ENCODE peak calls at places on chromosome 14, in five cellular contexts. One of them, this sample, is unnamed.

GRCh38 chr14:92465353-92466067 is 48.1 kb upstream of the RIN3 start:
- DNase-seq in OCI-LY7: no peak
- DNase-seq in neural progenitor cell: no peak
- DNase-seq in HCT116: no peak
- DNase-seq in hepatocyte: no peak
- DNase-seq in this sample: no peak

GRCh38 chr14:91229743-91230200 is 14.7 kb downstream of the GPR68 start:
- DNase-seq in OCI-LY7: peak; percentile 86
- DNase-seq in neural progenitor cell: no peak
- DNase-seq in HCT116: no peak
- DNase-seq in hepatocyte: no peak
- DNase-seq in this sample: peak; percentile 78

GRCh38 chr14:39219075-39219499 is 14.6 kb upstream of the MIA2 start:
- DNase-seq in OCI-LY7: peak; percentile 3
- DNase-seq in neural progenitor cell: no peak
- DNase-seq in HCT116: peak; percentile 32
- DNase-seq in hepatocyte: no peak
- DNase-seq in this sample: peak; percentile 12

GRCh38 chr14:24443053-24443683 is 592 bp upstream of the SDR39U1 start:
- DNase-seq in OCI-LY7: no peak
- DNase-seq in neural progenitor cell: no peak
- DNase-seq in HCT116: no peak
- DNase-seq in hepatocyte: no peak
- DNase-seq in this sample: no peak

GRCh38 chr14:30045720-30046119 is 118.1 kb upstream of the PRKD1 start:
- DNase-seq in OCI-LY7: no peak
- DNase-seq in neural progenitor cell: no peak
- DNase-seq in HCT116: no peak
- DNase-seq in hepatocyte: no peak
- DNase-seq in this sample: no peak

GRCh38 chr14:61927521-61927920 is 165.3 kb downstream of the SNAPC1 start:
- DNase-seq in OCI-LY7: no peak
- DNase-seq in neural progenitor cell: peak; percentile 6
- DNase-seq in HCT116: no peak
- DNase-seq in hepatocyte: peak; percentile 40
- DNase-seq in this sample: no peak

GRCh38 chr14:59251811-59252771 is 63.6 kb downstream of the DAAM1 start:
- DNase-seq in OCI-LY7: no peak
- DNase-seq in neural progenitor cell: peak; percentile 39
- DNase-seq in HCT116: no peak
- DNase-seq in hepatocyte: no peak
- DNase-seq in this sample: no peak

GRCh38 chr14:87108726-87109125 is 884.3 kb downstream of the GALC start:
- DNase-seq in OCI-LY7: no peak
- DNase-seq in neural progenitor cell: no peak
- DNase-seq in HCT116: no peak
- DNase-seq in hepatocyte: no peak
- DNase-seq in this sample: no peak

GRCh38 chr14:88271205-88271604 is 51.9 kb downstream of the KCNK10 start:
- DNase-seq in OCI-LY7: no peak
- DNase-seq in neural progenitor cell: no peak
- DNase-seq in HCT116: no peak
- DNase-seq in hepatocyte: no peak
- DNase-seq in this sample: no peak

GRCh38 chr14:100662850-100663527 is 63.7 kb upstream of the DLK1 start:
- DNase-seq in OCI-LY7: peak; percentile 65
- DNase-seq in neural progenitor cell: peak; percentile 81
- DNase-seq in HCT116: peak; percentile 87
- DNase-seq in hepatocyte: peak; percentile 79
- DNase-seq in this sample: peak; percentile 50

GRCh38 chr14:69443296-69443805 is 41.2 kb upstream of the PLEKHD1 start:
- DNase-seq in OCI-LY7: no peak
- DNase-seq in neural progenitor cell: no peak
- DNase-seq in HCT116: no peak
- DNase-seq in hepatocyte: no peak
- DNase-seq in this sample: no peak

GRCh38 chr14:67579040-67579439 is 21.0 kb downstream of the PIGH start:
- DNase-seq in OCI-LY7: no peak
- DNase-seq in neural progenitor cell: no peak
- DNase-seq in HCT116: no peak
- DNase-seq in hepatocyte: no peak
- DNase-seq in this sample: no peak

GRCh38 chr14:38238332-38238731 is 17.6 kb downstream of the CLEC14A start:
- DNase-seq in OCI-LY7: no peak
- DNase-seq in neural progenitor cell: no peak
- DNase-seq in HCT116: no peak
- DNase-seq in hepatocyte: no peak
- DNase-seq in this sample: no peak

GRCh38 chr14:72792051-72792788 is 101.7 kb downstream of the DPF3 start:
- DNase-seq in OCI-LY7: no peak
- DNase-seq in neural progenitor cell: peak; percentile 58
- DNase-seq in HCT116: no peak
- DNase-seq in hepatocyte: no peak
- DNase-seq in this sample: no peak

GRCh38 chr14:29663281-29663801 is 264.3 kb downstream of the PRKD1 start:
- DNase-seq in OCI-LY7: no peak
- DNase-seq in neural progenitor cell: no peak
- DNase-seq in HCT116: no peak
- DNase-seq in hepatocyte: no peak
- DNase-seq in this sample: no peak

GRCh38 chr14:46048127-46048526 is 603.5 kb downstream of the RPL10L start:
- DNase-seq in OCI-LY7: peak; percentile 7
- DNase-seq in neural progenitor cell: peak; percentile 80
- DNase-seq in HCT116: peak; percentile 39
- DNase-seq in hepatocyte: peak; percentile 40
- DNase-seq in this sample: no peak

GRCh38 chr14:84825481-84825880 is 704.5 kb upstream of the FLRT2 start:
- DNase-seq in OCI-LY7: no peak
- DNase-seq in neural progenitor cell: no peak
- DNase-seq in HCT116: no peak
- DNase-seq in hepatocyte: no peak
- DNase-seq in this sample: no peak

GRCh38 chr14:30339311-30339901 is 219.6 kb upstream of the G2E3 start:
- DNase-seq in OCI-LY7: no peak
- DNase-seq in neural progenitor cell: peak; percentile 5
- DNase-seq in HCT116: no peak
- DNase-seq in hepatocyte: no peak
- DNase-seq in this sample: peak; percentile 35

GRCh38 chr14:68137704-68138619 is 318.4 kb downstream of the RAD51B start:
- DNase-seq in OCI-LY7: no peak
- DNase-seq in neural progenitor cell: peak; percentile 90
- DNase-seq in HCT116: peak; percentile 84
- DNase-seq in hepatocyte: peak; percentile 86
- DNase-seq in this sample: no peak

GRCh38 chr14:65850429-65851145 is 438.1 kb downstream of the FUT8 start:
- DNase-seq in OCI-LY7: no peak
- DNase-seq in neural progenitor cell: no peak
- DNase-seq in HCT116: no peak
- DNase-seq in hepatocyte: no peak
- DNase-seq in this sample: peak; percentile 64

GRCh38 chr14:99246536-99247083 is 25.4 kb downstream of the BCL11B start:
- DNase-seq in OCI-LY7: no peak
- DNase-seq in neural progenitor cell: peak; percentile 51
- DNase-seq in HCT116: no peak
- DNase-seq in hepatocyte: no peak
- DNase-seq in this sample: no peak
- TF ChIP-seq EZH2phosphoT487 in OCI-LY7: no peak
- TF ChIP-seq EZH2phosphoT487 in neural progenitor cell: peak; percentile 30
- TF ChIP-seq EZH2phosphoT487 in HCT116: no peak
- TF ChIP-seq EZH2phosphoT487 in hepatocyte: no peak
- TF ChIP-seq EZH2phosphoT487 in this sample: no peak

GRCh38 chr14:95307402-95308041 is 12.2 kb downstream of the CLMN start:
- DNase-seq in OCI-LY7: no peak
- DNase-seq in neural progenitor cell: no peak
- DNase-seq in HCT116: no peak
- DNase-seq in hepatocyte: peak; percentile 53
- DNase-seq in this sample: no peak
- H3K4me1 ChIP-seq in OCI-LY7: peaks cover 46% of the 10 kb centered on the region
- H3K4me1 ChIP-seq in neural progenitor cell: peaks cover 10% of the 10 kb centered on the region
- H3K4me1 ChIP-seq in HCT116: peaks cover 2% of the 10 kb centered on the region
- H3K4me1 ChIP-seq in hepatocyte: peaks cover 14% of the 10 kb centered on the region
- H3K4me1 ChIP-seq in this sample: peaks cover 5% of the 10 kb centered on the region

DNA sequence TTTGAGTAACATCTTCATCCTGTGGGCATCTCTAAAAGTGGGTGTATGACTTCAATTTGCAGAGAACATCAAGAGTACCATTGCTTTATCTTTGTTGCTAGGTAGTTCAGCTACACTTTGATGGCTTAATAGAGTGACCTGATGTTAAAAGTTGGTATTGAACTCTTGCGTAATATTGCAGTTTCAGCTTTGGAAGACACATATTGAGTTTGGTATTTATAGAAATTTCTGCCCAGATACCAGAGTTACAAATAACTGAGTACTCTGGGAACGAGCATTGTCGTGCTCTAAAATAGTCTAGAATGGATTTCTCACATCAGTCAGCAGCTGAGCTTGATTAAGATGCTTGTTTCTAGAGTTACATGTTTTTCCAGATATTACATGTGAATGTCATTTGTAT is 24.8 kb upstream of the AKAP5 start:
- DNase-seq in OCI-LY7: no peak
- DNase-seq in neural progenitor cell: no peak
- DNase-seq in HCT116: no peak
- DNase-seq in hepatocyte: no peak
- DNase-seq in this sample: no peak
- TF ChIP-seq EZH2phosphoT487 in OCI-LY7: no peak
- TF ChIP-seq EZH2phosphoT487 in neural progenitor cell: no peak
- TF ChIP-seq EZH2phosphoT487 in HCT116: no peak
- TF ChIP-seq EZH2phosphoT487 in hepatocyte: no peak
- TF ChIP-seq EZH2phosphoT487 in this sample: no peak

GRCh38 chr14:89409961-89410360 is 7.1 kb downstream of the FOXN3 start:
- DNase-seq in OCI-LY7: no peak
- DNase-seq in neural progenitor cell: no peak
- DNase-seq in HCT116: no peak
- DNase-seq in hepatocyte: no peak
- DNase-seq in this sample: no peak
- H3K4me1 ChIP-seq in OCI-LY7: peaks cover 63% of the 10 kb centered on the region
- H3K4me1 ChIP-seq in neural progenitor cell: peaks cover 7% of the 10 kb centered on the region
- H3K4me1 ChIP-seq in HCT116: no peaks in the 10 kb centered on the region
- H3K4me1 ChIP-seq in hepatocyte: peaks cover 4% of the 10 kb centered on the region
- H3K4me1 ChIP-seq in this sample: no peaks in the 10 kb centered on the region

DNA sequence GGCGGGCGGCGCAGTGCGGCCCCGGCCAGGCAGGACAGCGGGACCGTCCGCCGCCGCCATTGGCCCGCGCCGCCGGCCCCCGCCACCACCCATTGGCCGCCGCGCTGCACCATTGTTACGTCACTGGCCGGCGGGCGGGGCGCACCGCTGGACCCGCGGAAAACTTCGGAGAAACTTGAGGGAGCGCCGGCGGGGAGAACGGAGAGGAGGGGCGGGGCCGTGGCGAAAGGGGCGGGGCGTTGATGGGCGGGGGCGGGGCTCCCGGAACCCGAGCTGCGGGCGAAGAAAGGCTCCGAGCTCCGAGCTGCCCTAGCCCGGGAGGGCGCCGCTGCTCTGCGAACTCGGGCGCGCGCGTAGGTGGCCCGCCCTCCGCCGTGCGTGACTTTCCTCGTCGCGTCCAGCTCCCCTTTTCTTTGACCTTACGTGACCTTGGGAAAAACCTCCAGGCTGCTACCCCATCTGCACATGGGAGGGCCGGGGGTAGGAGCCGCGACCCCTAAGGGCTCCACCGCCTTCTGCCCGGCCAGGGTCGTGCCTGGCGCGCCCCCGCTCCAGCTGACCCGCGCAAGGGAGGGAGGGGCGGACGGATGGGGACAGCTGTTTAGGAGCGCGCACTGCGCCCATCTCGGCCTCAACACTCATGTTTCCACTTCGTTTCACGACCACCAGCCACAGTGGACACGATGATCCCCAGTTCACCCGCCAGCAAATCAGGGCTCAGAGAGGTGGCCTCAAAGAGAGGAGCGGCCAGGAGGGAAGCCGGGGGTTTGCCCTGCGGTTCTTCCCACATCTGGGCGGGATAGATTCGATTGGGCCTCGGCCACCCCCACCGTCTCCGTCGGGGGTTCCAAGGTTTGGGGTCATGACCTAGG is at the start of gene ANKRD9:
- DNase-seq in OCI-LY7: peak; percentile 83
- DNase-seq in neural progenitor cell: peak; percentile 98
- DNase-seq in HCT116: peak; percentile 78
- DNase-seq in hepatocyte: peak; percentile 97
- DNase-seq in this sample: peak; percentile 84
- TF ChIP-seq EZH2phosphoT487 in OCI-LY7: no peak
- TF ChIP-seq EZH2phosphoT487 in neural progenitor cell: no peak
- TF ChIP-seq EZH2phosphoT487 in HCT116: no peak
- TF ChIP-seq EZH2phosphoT487 in hepatocyte: no peak
- TF ChIP-seq EZH2phosphoT487 in this sample: no peak

DNA sequence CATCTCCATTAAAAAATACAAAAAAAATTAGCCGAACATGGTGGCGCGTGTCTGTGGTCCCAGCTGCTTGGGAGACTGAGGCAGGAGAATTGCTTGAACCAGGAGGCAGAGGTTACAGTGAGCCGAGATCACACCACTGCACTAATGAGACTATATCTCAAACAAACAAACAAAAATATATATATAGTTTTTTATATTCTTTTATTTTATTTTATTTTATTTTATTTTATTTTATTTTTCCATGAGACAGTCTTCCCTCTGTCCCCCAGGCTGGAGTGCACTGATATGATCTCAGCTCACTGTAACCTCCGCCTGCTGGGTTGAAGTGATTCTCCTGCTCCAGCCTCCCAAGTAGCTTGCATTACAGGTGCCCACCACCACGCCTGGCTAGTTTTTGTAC is 79.5 kb downstream of the IRF2BPL start:
- DNase-seq in OCI-LY7: no peak
- DNase-seq in neural progenitor cell: no peak
- DNase-seq in HCT116: no peak
- DNase-seq in hepatocyte: no peak
- DNase-seq in this sample: no peak
- H3K4me1 ChIP-seq in OCI-LY7: peaks cover 13% of the 10 kb centered on the region
- H3K4me1 ChIP-seq in neural progenitor cell: peaks cover 16% of the 10 kb centered on the region
- H3K4me1 ChIP-seq in HCT116: peaks cover 83% of the 10 kb centered on the region
- H3K4me1 ChIP-seq in hepatocyte: peaks cover 48% of the 10 kb centered on the region
- H3K4me1 ChIP-seq in this sample: peaks cover 17% of the 10 kb centered on the region

GRCh38 chr14:79583738-79584405 is 627.4 kb downstream of the DIO2 start:
- DNase-seq in OCI-LY7: no peak
- DNase-seq in neural progenitor cell: no peak
- DNase-seq in HCT116: no peak
- DNase-seq in hepatocyte: no peak
- DNase-seq in this sample: no peak

GRCh38 chr14:79580908-79581307 is 630.4 kb downstream of the DIO2 start:
- DNase-seq in OCI-LY7: no peak
- DNase-seq in neural progenitor cell: no peak
- DNase-seq in HCT116: no peak
- DNase-seq in hepatocyte: no peak
- DNase-seq in this sample: no peak

GRCh38 chr14:79580414-79580813 is 630.9 kb downstream of the DIO2 start:
- DNase-seq in OCI-LY7: no peak
- DNase-seq in neural progenitor cell: no peak
- DNase-seq in HCT116: no peak
- DNase-seq in hepatocyte: no peak
- DNase-seq in this sample: no peak

GRCh38 chr14:79584679-79585078 is 626.6 kb downstream of the DIO2 start:
- DNase-seq in OCI-LY7: no peak
- DNase-seq in neural progenitor cell: no peak
- DNase-seq in HCT116: no peak
- DNase-seq in hepatocyte: peak; percentile 13
- DNase-seq in this sample: no peak

GRCh38 chr14:79581912-79582576 is 629.3 kb downstream of the DIO2 start:
- DNase-seq in OCI-LY7: no peak
- DNase-seq in neural progenitor cell: no peak
- DNase-seq in HCT116: no peak
- DNase-seq in hepatocyte: no peak
- DNase-seq in this sample: no peak
- TF ChIP-seq EZH2phosphoT487 in OCI-LY7: no peak
- TF ChIP-seq EZH2phosphoT487 in neural progenitor cell: no peak
- TF ChIP-seq EZH2phosphoT487 in HCT116: no peak
- TF ChIP-seq EZH2phosphoT487 in hepatocyte: no peak
- TF ChIP-seq EZH2phosphoT487 in this sample: no peak

This sample was measured in MM.1S.